ENCODE peak calls at places on chromosomes 4 and X, in eight cellular contexts. C is EH; T is NCI-H748 treated with DMSO at 0.1 percent for 48 hours; H is fibroblast of the conjunctiva; R is AG20443; J is stimulated activated CD4-positive, alpha-beta T cell treated with anti-CD3 and anti-CD28 coated beads, Interleukin-2, amount 100 ng/mL, for 48 hours; O is AG04449; G is stimulated activated naive CD8-positive, alpha-beta T cell treated with anti-CD3 and anti-CD28 coated beads, Interleukin-15, Interleukin-2, amounts not matched to agents 100 U/mL and 50 U/mL, for 24 hours. V is an unnamed sample.

GRCh38 chr4:185219551-185220344 is 10.3 kb downstream of the SNX25 start:
- DNase-seq in G (no peak), C (peak; percentile 93), O (peak; percentile 77), J (no peak), H (peak; percentile 47), T (no peak), R (peak; percentile 65), V (peak; percentile 73)

GRCh38 chr4:24655971-24656370 is 71.6 kb upstream of the DHX15 start:
- DNase-seq in C (no peak), G (no peak), R (peak; percentile 34), T (no peak), J (no peak), H (no peak), O (no peak), V (no peak)

GRCh38 chrX:106263817-106264216 is 95.7 kb downstream of the PWWP3B start:
- DNase-seq in G (no peak), O (no peak), R (no peak), T (no peak), H (no peak), C (no peak), J (no peak), V (peak; percentile 47)

GRCh38 chr4:142041788-142042187 is 405.4 kb downstream of the IL15 start:
- DNase-seq in H (no peak), C (no peak), G (no peak), T (no peak), O (no peak), J (no peak), R (no peak), V (no peak)

GRCh38 chr4:47784222-47784621 is 53.6 kb downstream of the CORIN start:
- DNase-seq in R (no peak), O (no peak), T (no peak), C (no peak), J (no peak), G (no peak), H (no peak), V (no peak)

GRCh38 chr4:120671538-120671937 is 251.0 kb downstream of the PRDM5 start:
- DNase-seq in J (no peak), H (no peak), G (no peak), C (no peak), R (no peak), T (no peak), O (no peak), V (no peak)

GRCh38 chrX:132393992-132394391 is 94.8 kb downstream of the MBNL3 start:
- DNase-seq in G (no peak), T (no peak), O (no peak), H (no peak), J (no peak), C (no peak), R (no peak), V (no peak)

GRCh38 chrX:147917700-147918694 is 6.3 kb downstream of the FMR1 start:
- DNase-seq in J (no peak), T (no peak), O (no peak), H (no peak), G (no peak), R (peak; percentile 9), C (peak; percentile 19), V (no peak)

GRCh38 chrX:130896816-130897508 is 6.0 kb downstream of the ENOX2 start:
- DNase-seq in R (no peak), C (peak; percentile 34), H (no peak), G (no peak), O (no peak), T (no peak), J (no peak), V (no peak)

GRCh38 chr4:158998624-158999023 is 104.3 kb upstream of the RAPGEF2 start:
- DNase-seq in G (no peak), O (no peak), J (no peak), T (no peak), R (peak; percentile 22), C (peak; percentile 85), H (no peak), V (peak; percentile 31)

GRCh38 chrX:118655561-118656246 is 71.7 kb upstream of the IL13RA1 start:
- DNase-seq in T (no peak), C (peak; percentile 71), J (no peak), H (no peak), R (peak; percentile 9), O (no peak), G (no peak), V (no peak)

V was measured in skeletal muscle cell.